ENCODE peak calls at places on chromosome 2, in ten cellular contexts. One of them, this sample, is unnamed. For H3K9me3, the result is how much of the 10 kb centered on the place peaks cover.

GRCh38 chr2:105364436-105365139 is 27.2 kb downstream of the C2orf49 start:
- DNase-seq in heart left ventricle: no peak
- DNase-seq in colonic mucosa: no peak
- DNase-seq in mucosa of descending colon: no peak
- DNase-seq in A549: no peak
- DNase-seq in K562: no peak
- DNase-seq in BE2C: no peak
- DNase-seq in transverse colon: no peak
- DNase-seq in spleen: no peak
- DNase-seq in AG04450: no peak
- DNase-seq in this sample: no peak

GRCh38 chr2:159080641-159081040 is 112.2 kb downstream of the TANC1 start:
- DNase-seq in K562: no peak
- DNase-seq in heart left ventricle: peak
- DNase-seq in colonic mucosa: no peak
- DNase-seq in transverse colon: no peak
- DNase-seq in A549: no peak
- DNase-seq in BE2C: no peak
- DNase-seq in spleen: no peak
- DNase-seq in AG04450: no peak
- DNase-seq in mucosa of descending colon: no peak
- DNase-seq in this sample: no peak

GRCh38 chr2:11748018-11748860 is 1.8 kb downstream of the LPIN1 start:
- DNase-seq in K562: no peak
- DNase-seq in mucosa of descending colon: no peak
- DNase-seq in AG04450: no peak
- DNase-seq in A549: no peak
- DNase-seq in transverse colon: no peak
- DNase-seq in heart left ventricle: no peak
- DNase-seq in colonic mucosa: no peak
- DNase-seq in spleen: no peak
- DNase-seq in BE2C: no peak
- DNase-seq in this sample: no peak

GRCh38 chr2:131425191-131426021 is 50.5 kb upstream of the TUBA3D start:
- DNase-seq in colonic mucosa: no peak
- DNase-seq in BE2C: no peak
- DNase-seq in K562: no peak
- DNase-seq in transverse colon: no peak
- DNase-seq in mucosa of descending colon: no peak
- DNase-seq in AG04450: no peak
- DNase-seq in spleen: no peak
- DNase-seq in heart left ventricle: no peak
- DNase-seq in A549: no peak
- DNase-seq in this sample: no peak

GRCh38 chr2:141941224-141941714 is 189.5 kb downstream of the LRP1B start:
- DNase-seq in transverse colon: no peak
- DNase-seq in spleen: no peak
- DNase-seq in BE2C: no peak
- DNase-seq in A549: no peak
- DNase-seq in mucosa of descending colon: no peak
- DNase-seq in heart left ventricle: no peak
- DNase-seq in AG04450: no peak
- DNase-seq in colonic mucosa: no peak
- DNase-seq in K562: no peak
- DNase-seq in this sample: no peak

GRCh38 chr2:129176375-129176774 is 803.1 kb upstream of the RAB6C start:
- DNase-seq in BE2C: no peak
- DNase-seq in colonic mucosa: no peak
- DNase-seq in K562: no peak
- DNase-seq in transverse colon: no peak
- DNase-seq in spleen: no peak
- DNase-seq in heart left ventricle: no peak
- DNase-seq in mucosa of descending colon: no peak
- DNase-seq in A549: no peak
- DNase-seq in AG04450: no peak
- DNase-seq in this sample: no peak

GRCh38 chr2:235514627-235515363 is 21.0 kb downstream of the AGAP1 start:
- DNase-seq in A549: no peak
- DNase-seq in heart left ventricle: no peak
- DNase-seq in mucosa of descending colon: peak
- DNase-seq in K562: no peak
- DNase-seq in spleen: no peak
- DNase-seq in transverse colon: peak
- DNase-seq in AG04450: no peak
- DNase-seq in BE2C: no peak
- DNase-seq in colonic mucosa: peak
- DNase-seq in this sample: no peak

GRCh38 chr2:224146356-224147160 is 107.5 kb upstream of the SERPINE2 start:
- DNase-seq in mucosa of descending colon: peak
- DNase-seq in A549: no peak
- DNase-seq in colonic mucosa: no peak
- DNase-seq in transverse colon: peak
- DNase-seq in K562: no peak
- DNase-seq in heart left ventricle: no peak
- DNase-seq in spleen: no peak
- DNase-seq in BE2C: no peak
- DNase-seq in AG04450: no peak
- DNase-seq in this sample: no peak

DNA sequence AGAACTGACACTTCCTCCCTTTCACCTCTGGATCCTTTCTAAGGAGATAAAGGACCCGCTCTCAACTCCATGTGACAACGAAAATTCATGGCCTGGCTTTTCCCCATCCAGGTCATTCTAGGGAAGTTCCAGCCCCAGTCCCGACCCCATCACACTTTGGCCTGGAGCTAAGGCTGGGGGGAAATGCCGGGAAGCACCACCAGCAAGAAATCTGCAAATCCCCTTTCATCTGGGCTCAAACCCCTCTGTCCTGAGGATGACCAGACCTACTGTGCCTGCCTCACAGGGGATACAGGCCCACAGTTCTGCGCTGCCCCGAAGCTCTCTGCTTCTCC is 1.3 kb downstream of the SIX2 start:
- DNase-seq in AG04450: no peak
- DNase-seq in BE2C: no peak
- DNase-seq in heart left ventricle: no peak
- DNase-seq in spleen: no peak
- DNase-seq in transverse colon: no peak
- DNase-seq in K562: no peak
- DNase-seq in colonic mucosa: no peak
- DNase-seq in A549: no peak
- DNase-seq in mucosa of descending colon: no peak
- DNase-seq in this sample: no peak
- H3K9me3 ChIP-seq in AG04450: under half
- H3K9me3 ChIP-seq in BE2C: under half
- H3K9me3 ChIP-seq in heart left ventricle: under half
- H3K9me3 ChIP-seq in spleen: under half
- H3K9me3 ChIP-seq in transverse colon: under half
- H3K9me3 ChIP-seq in K562: under half
- H3K9me3 ChIP-seq in colonic mucosa: under half
- H3K9me3 ChIP-seq in A549: under half
- H3K9me3 ChIP-seq in mucosa of descending colon: under half
- H3K9me3 ChIP-seq in this sample: under half

GRCh38 chr2:168611091-168611490 is 155.0 kb downstream of the CERS6 start:
- DNase-seq in A549: no peak
- DNase-seq in spleen: no peak
- DNase-seq in BE2C: no peak
- DNase-seq in mucosa of descending colon: no peak
- DNase-seq in K562: no peak
- DNase-seq in colonic mucosa: no peak
- DNase-seq in transverse colon: no peak
- DNase-seq in heart left ventricle: no peak
- DNase-seq in AG04450: no peak
- DNase-seq in this sample: no peak

GRCh38 chr2:168612719-168613118 is 156.6 kb downstream of the CERS6 start:
- DNase-seq in BE2C: no peak
- DNase-seq in transverse colon: no peak
- DNase-seq in colonic mucosa: no peak
- DNase-seq in heart left ventricle: no peak
- DNase-seq in spleen: no peak
- DNase-seq in A549: no peak
- DNase-seq in AG04450: no peak
- DNase-seq in mucosa of descending colon: no peak
- DNase-seq in K562: no peak
- DNase-seq in this sample: no peak

GRCh38 chr2:168611896-168612650 is 156.0 kb downstream of the CERS6 start:
- DNase-seq in mucosa of descending colon: peak
- DNase-seq in K562: no peak
- DNase-seq in colonic mucosa: no peak
- DNase-seq in BE2C: no peak
- DNase-seq in transverse colon: no peak
- DNase-seq in AG04450: no peak
- DNase-seq in spleen: no peak
- DNase-seq in heart left ventricle: no peak
- DNase-seq in A549: no peak
- DNase-seq in this sample: no peak

GRCh38 chr2:168613510-168613909 is 157.4 kb downstream of the CERS6 start:
- DNase-seq in BE2C: no peak
- DNase-seq in AG04450: no peak
- DNase-seq in heart left ventricle: no peak
- DNase-seq in K562: no peak
- DNase-seq in mucosa of descending colon: no peak
- DNase-seq in colonic mucosa: no peak
- DNase-seq in transverse colon: no peak
- DNase-seq in A549: no peak
- DNase-seq in spleen: no peak
- DNase-seq in this sample: no peak

DNA sequence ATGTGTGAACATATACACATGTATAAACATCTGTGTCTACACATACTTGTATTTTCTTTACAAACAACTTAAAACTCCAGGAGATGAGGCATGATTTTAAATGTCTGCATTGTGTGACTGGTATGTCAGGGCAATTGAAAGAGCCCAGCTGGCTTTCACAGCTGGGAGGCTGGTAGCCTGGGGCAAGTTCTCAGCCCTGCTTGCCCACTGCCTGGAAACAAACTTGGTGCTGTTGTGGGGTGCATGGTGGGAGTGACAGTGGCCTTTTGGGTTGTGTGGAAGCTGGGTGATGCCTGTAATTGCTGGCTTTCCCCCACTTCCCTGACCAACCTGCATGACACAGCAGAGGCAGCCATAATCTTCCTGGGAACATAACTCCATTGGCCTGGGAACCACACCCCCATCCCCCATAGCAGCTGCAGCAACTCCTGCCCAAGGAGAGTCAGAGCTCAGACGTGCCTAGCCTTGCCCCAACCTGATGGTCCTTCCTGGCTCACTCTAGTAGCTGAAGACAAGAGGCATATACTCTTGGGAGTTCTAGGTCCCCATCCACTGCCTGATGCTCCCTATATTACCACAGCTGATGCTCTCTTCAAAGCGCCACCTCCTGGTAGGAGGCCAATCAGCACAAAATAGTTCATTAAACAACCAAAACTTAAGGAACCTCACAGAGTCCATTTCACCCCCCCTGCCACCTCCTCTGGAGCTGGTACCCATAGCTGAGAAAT is 158.4 kb downstream of the CERS6 start:
- DNase-seq in A549: no peak
- DNase-seq in BE2C: peak
- DNase-seq in mucosa of descending colon: no peak
- DNase-seq in transverse colon: no peak
- DNase-seq in colonic mucosa: no peak
- DNase-seq in spleen: no peak
- DNase-seq in AG04450: no peak
- DNase-seq in K562: no peak
- DNase-seq in heart left ventricle: no peak
- DNase-seq in this sample: no peak
- H3K9me3 ChIP-seq in A549: under half
- H3K9me3 ChIP-seq in BE2C: under half
- H3K9me3 ChIP-seq in mucosa of descending colon: under half
- H3K9me3 ChIP-seq in transverse colon: under half
- H3K9me3 ChIP-seq in colonic mucosa: under half
- H3K9me3 ChIP-seq in spleen: under half
- H3K9me3 ChIP-seq in AG04450: under half
- H3K9me3 ChIP-seq in K562: under half
- H3K9me3 ChIP-seq in heart left ventricle: under half
- H3K9me3 ChIP-seq in this sample: under half

GRCh38 chr2:229087843-229088520 is 183.1 kb downstream of the PID1 start:
- DNase-seq in mucosa of descending colon: no peak
- DNase-seq in transverse colon: no peak
- DNase-seq in spleen: no peak
- DNase-seq in heart left ventricle: no peak
- DNase-seq in colonic mucosa: no peak
- DNase-seq in K562: no peak
- DNase-seq in BE2C: no peak
- DNase-seq in AG04450: no peak
- DNase-seq in A549: no peak
- DNase-seq in this sample: no peak
- H3K9me3 ChIP-seq in mucosa of descending colon: under half
- H3K9me3 ChIP-seq in transverse colon: under half
- H3K9me3 ChIP-seq in spleen: under half
- H3K9me3 ChIP-seq in heart left ventricle: under half
- H3K9me3 ChIP-seq in colonic mucosa: under half
- H3K9me3 ChIP-seq in K562: under half
- H3K9me3 ChIP-seq in BE2C: under half
- H3K9me3 ChIP-seq in AG04450: under half
- H3K9me3 ChIP-seq in A549: under half
- H3K9me3 ChIP-seq in this sample: under half

GRCh38 chr2:41496908-41497307 is 550.9 kb upstream of the PKDCC start:
- DNase-seq in mucosa of descending colon: no peak
- DNase-seq in colonic mucosa: no peak
- DNase-seq in BE2C: peak
- DNase-seq in spleen: no peak
- DNase-seq in K562: peak
- DNase-seq in AG04450: no peak
- DNase-seq in heart left ventricle: no peak
- DNase-seq in transverse colon: no peak
- DNase-seq in A549: no peak
- DNase-seq in this sample: no peak

GRCh38 chr2:41502752-41503151 is 545.1 kb upstream of the PKDCC start:
- DNase-seq in heart left ventricle: no peak
- DNase-seq in mucosa of descending colon: no peak
- DNase-seq in transverse colon: no peak
- DNase-seq in AG04450: no peak
- DNase-seq in BE2C: no peak
- DNase-seq in A549: no peak
- DNase-seq in colonic mucosa: no peak
- DNase-seq in K562: no peak
- DNase-seq in spleen: no peak
- DNase-seq in this sample: no peak

GRCh38 chr2:41504532-41504931 is 543.3 kb upstream of the PKDCC start:
- DNase-seq in mucosa of descending colon: no peak
- DNase-seq in heart left ventricle: no peak
- DNase-seq in K562: no peak
- DNase-seq in BE2C: no peak
- DNase-seq in colonic mucosa: no peak
- DNase-seq in A549: no peak
- DNase-seq in transverse colon: no peak
- DNase-seq in AG04450: no peak
- DNase-seq in spleen: no peak
- DNase-seq in this sample: no peak

GRCh38 chr2:41498791-41499190 is 549.0 kb upstream of the PKDCC start:
- DNase-seq in heart left ventricle: no peak
- DNase-seq in BE2C: no peak
- DNase-seq in spleen: no peak
- DNase-seq in transverse colon: no peak
- DNase-seq in A549: no peak
- DNase-seq in AG04450: no peak
- DNase-seq in mucosa of descending colon: no peak
- DNase-seq in K562: no peak
- DNase-seq in colonic mucosa: no peak
- DNase-seq in this sample: no peak

DNA sequence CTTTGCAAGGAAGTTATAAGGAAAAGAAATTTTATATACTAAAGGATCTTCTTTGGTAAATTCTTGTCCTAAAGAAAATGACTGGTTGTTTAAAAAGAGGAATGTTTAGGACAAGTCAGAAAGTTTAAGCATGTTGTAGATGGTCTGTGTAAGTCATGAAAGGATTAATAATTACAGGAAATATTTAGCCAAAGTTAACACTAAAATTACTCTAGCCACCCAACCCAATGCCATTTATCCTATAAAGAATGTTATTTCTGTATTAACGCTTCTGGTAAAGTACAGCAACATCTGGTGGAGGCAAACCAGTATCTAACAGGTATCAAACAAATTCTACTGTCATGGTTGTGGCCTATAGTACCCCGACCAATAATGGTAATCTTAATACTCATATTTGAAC is 546.9 kb upstream of the PKDCC start:
- DNase-seq in K562: no peak
- DNase-seq in transverse colon: no peak
- DNase-seq in mucosa of descending colon: no peak
- DNase-seq in BE2C: no peak
- DNase-seq in colonic mucosa: no peak
- DNase-seq in AG04450: no peak
- DNase-seq in spleen: no peak
- DNase-seq in A549: no peak
- DNase-seq in heart left ventricle: no peak
- DNase-seq in this sample: no peak
- H3K9me3 ChIP-seq in K562: under half
- H3K9me3 ChIP-seq in transverse colon: under half
- H3K9me3 ChIP-seq in mucosa of descending colon: half or more
- H3K9me3 ChIP-seq in BE2C: under half
- H3K9me3 ChIP-seq in colonic mucosa: under half
- H3K9me3 ChIP-seq in AG04450: under half
- H3K9me3 ChIP-seq in spleen: half or more
- H3K9me3 ChIP-seq in A549: under half
- H3K9me3 ChIP-seq in heart left ventricle: under half
- H3K9me3 ChIP-seq in this sample: under half

This sample was measured in T-helper 17 cell.